ENCODE peak calls at places on chromosomes 2 and 18, in four cellular contexts. W is IMR-90, S is PC-3, R is A549. F is an unnamed sample. For H3K4me1, the result is how much of the 10 kb centered on the place peaks cover.

GRCh38 chr18:35041752-35042379 is 653 bp downstream of the MAPRE2 start:
- DNase-seq in R (no peak), S (no peak), W (no peak), F (peak)

GRCh38 chr18:35616664-35617423 is 35.3 kb downstream of the GALNT1 start:
- DNase-seq in W (peak), R (peak), S (peak), F (peak)

GRCh38 chr2:149860276-149860921 is 272.8 kb upstream of the MMADHC start:
- DNase-seq in S (peak), W (peak), R (no peak), F (no peak)

GRCh38 chr2:64404743-64405142 is 49.2 kb upstream of the LGALSL start:
- DNase-seq in R (no peak), W (no peak), S (peak), F (no peak)

GRCh38 chr18:65907281-65907680 is 156.5 kb downstream of the CDH7 start:
- DNase-seq in W (no peak), S (no peak), R (no peak), F (no peak)

GRCh38 chr2:51301376-51301775 is 269.4 kb upstream of the NRXN1 start:
- DNase-seq in R (no peak), W (peak), S (no peak), F (no peak)

GRCh38 chr2:56102866-56103265 is 80.9 kb upstream of the CCDC85A start:
- DNase-seq in R (no peak), S (peak), W (peak), F (no peak)

GRCh38 chr2:16774091-16774490 is 108.5 kb upstream of the CYRIA start:
- DNase-seq in W (no peak), R (no peak), S (no peak), F (no peak)

GRCh38 chr2:170930132-170931109 is 1.4 kb downstream of the GORASP2 start:
- DNase-seq in S (peak), R (peak), W (peak), F (peak)

GRCh38 chr2:148524519-148524919 is 120.0 kb upstream of the EPC2 start:
- DNase-seq in R (no peak), S (no peak), W (no peak), F (no peak)

GRCh38 chr2:12430036-12430795 is 286.5 kb upstream of the TRIB2 start:
- DNase-seq in S (peak), W (peak), R (no peak), F (no peak)

GRCh38 chr18:48993586-48993985 is 42.8 kb upstream of the SMAD7 start:
- DNase-seq in W (peak), R (no peak), S (peak), F (no peak)

GRCh38 chr2:196249860-196250259 is 78.5 kb upstream of the STK17B start:
- DNase-seq in W (peak), R (no peak), S (peak), F (no peak)

GRCh38 chr18:57836557-57836956 is 33.4 kb upstream of the ATP8B1 start:
- DNase-seq in S (no peak), R (no peak), W (no peak), F (no peak)
- H3K4me1 ChIP-seq in S (under half), R (under half), W (under half), F (under half)

GRCh38 chr2:43084699-43085091 is 141.7 kb downstream of the ZFP36L2 start:
- DNase-seq in R (no peak), W (peak), S (no peak), F (no peak)
- H3K4me1 ChIP-seq in R (half or more), W (half or more), S (half or more), F (under half)

GRCh38 chr2:239944706-239945551 is 80.2 kb downstream of the NDUFA10 start:
- DNase-seq in S (no peak), R (no peak), W (peak), F (peak)

GRCh38 chr2:239945751-239946569 is 79.2 kb downstream of the NDUFA10 start:
- DNase-seq in W (no peak), S (no peak), R (no peak), F (no peak)

GRCh38 chr2:239947361-239948045 is 77.6 kb downstream of the NDUFA10 start:
- DNase-seq in W (no peak), R (no peak), S (no peak), F (no peak)

GRCh38 chr2:239948100-239948881 is 76.9 kb downstream of the NDUFA10 start:
- DNase-seq in S (no peak), R (no peak), W (no peak), F (peak)

GRCh38 chr2:239946570-239947311 is 78.4 kb downstream of the NDUFA10 start:
- DNase-seq in R (no peak), S (no peak), W (no peak), F (no peak)
- H3K4me1 ChIP-seq in R (under half), S (under half), W (under half), F (under half)

GRCh38 chr2:222288590-222289279 is 10.1 kb downstream of the PAX3 start:
- DNase-seq in W (no peak), S (no peak), R (no peak), F (no peak)
- H3K4me1 ChIP-seq in W (under half), S (under half), R (under half), F (under half)

DNA sequence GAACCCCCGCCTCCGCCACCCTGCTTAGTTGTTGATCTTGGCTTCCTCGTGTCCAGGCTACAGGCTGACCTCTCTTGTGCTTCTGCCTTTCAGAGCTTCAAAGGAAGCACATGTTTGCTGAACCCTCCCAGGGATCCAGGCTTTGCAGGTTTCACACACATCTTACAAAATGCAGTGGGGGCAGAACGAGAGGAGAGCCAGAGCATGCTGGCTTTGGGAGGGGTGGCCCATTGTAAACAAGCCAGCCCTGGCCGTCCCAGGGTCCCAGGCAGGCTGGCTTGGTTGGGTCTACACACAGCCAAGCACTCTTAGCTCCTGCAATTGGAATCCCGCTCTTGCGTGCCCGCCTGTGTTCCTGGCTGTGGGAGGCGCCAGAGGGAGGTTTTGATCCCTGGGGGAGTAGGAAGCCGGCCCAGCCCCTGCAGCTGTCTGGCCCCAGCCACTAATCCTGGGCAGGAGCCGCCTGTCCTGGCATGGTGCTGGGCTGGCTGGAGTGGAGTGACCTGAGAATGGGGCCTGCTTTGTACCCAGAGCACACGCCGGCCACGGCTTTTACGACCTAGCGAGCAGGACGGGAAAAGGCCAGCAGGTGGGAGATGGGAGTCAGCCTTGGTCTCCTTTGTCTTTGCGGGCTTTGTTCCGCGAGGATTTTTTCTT is 53.9 kb downstream of the SH3BP4 start:
- DNase-seq in S (no peak), R (no peak), W (no peak), F (no peak)
- H3K4me1 ChIP-seq in S (under half), R (under half), W (half or more), F (under half)

GRCh38 chr2:84160461-84160860 is 298.6 kb downstream of the SUCLG1 start:
- DNase-seq in W (no peak), S (no peak), R (no peak), F (no peak)

DNA sequence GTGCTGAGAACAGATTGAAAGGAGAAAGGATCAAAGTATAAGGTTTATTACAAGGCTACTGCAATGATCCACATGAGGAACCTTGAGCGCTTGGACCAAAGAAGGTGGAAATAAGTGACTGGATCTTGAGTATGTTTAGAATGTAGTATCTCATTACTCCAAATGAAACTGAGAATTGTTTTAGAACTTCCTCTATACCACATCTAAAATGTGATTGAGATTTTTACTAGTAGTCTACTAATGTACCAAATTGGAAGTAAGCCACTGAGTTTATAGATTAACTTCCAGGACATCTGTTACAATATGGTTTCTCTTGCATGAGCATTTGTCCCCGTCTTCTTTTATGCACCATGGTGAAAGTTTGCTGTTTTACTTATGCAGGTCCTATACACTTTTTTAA is 300.5 kb downstream of the SUCLG1 start:
- DNase-seq in W (no peak), R (no peak), S (no peak), F (no peak)
- H3K4me1 ChIP-seq in W (under half), R (under half), S (under half), F (under half)